ENCODE peak calls at places on chromosomes 5 and 9, in five cellular contexts. T is AG09309, E is glutamatergic neuron, Q is heart left ventricle, R is endothelial cell. U is an unnamed sample.

GRCh38 chr9:76135902-76136301 is 245.4 kb downstream of the PCSK5 start:
- DNase-seq in T (no peak), E (no peak), Q (no peak), R (no peak), U (no peak)

GRCh38 chr9:5450360-5451051 is at the start of gene CD274:
- DNase-seq in T (no peak), E (peak), Q (peak), R (peak), U (peak)

GRCh38 chr9:77876091-77876490 is 155.5 kb downstream of the GNAQ start:
- DNase-seq in T (no peak), E (no peak), Q (peak), R (peak), U (no peak)

GRCh38 chr5:95892784-95893354 is 68.8 kb downstream of the ELL2 start:
- DNase-seq in T (no peak), E (no peak), Q (no peak), R (peak), U (no peak)

GRCh38 chr5:135977375-135977928 is 22.7 kb upstream of the LECT2 start:
- DNase-seq in T (peak), E (peak), Q (peak), R (peak), U (peak)

GRCh38 chr5:88093765-88094164 is 174.9 kb downstream of the TMEM161B start:
- DNase-seq in T (no peak), E (no peak), Q (no peak), R (no peak), U (no peak)

GRCh38 chr5:157458835-157459234 is 1.2 kb upstream of the NIPAL4 start:
- DNase-seq in T (no peak), E (no peak), Q (no peak), R (no peak), U (no peak)

GRCh38 chr9:121844090-121844489 is 192.7 kb downstream of the DAB2IP start:
- DNase-seq in T (no peak), E (no peak), Q (no peak), R (no peak), U (no peak)

GRCh38 chr5:136396886-136397285 is 31.5 kb upstream of the TRPC7 start:
- DNase-seq in T (no peak), E (no peak), Q (no peak), R (no peak), U (no peak)

GRCh38 chr9:127661342-127661741 is 45.4 kb upstream of the CFAP157 start:
- DNase-seq in T (no peak), E (peak), Q (no peak), R (no peak), U (no peak)

GRCh38 chr9:33142531-33142930 is 24.6 kb downstream of the B4GALT1 start:
- DNase-seq in T (no peak), E (no peak), Q (no peak), R (no peak), U (no peak)

GRCh38 chr5:136689563-136689962 is 324.2 kb upstream of the TRPC7 start:
- DNase-seq in T (no peak), E (no peak), Q (no peak), R (no peak), U (no peak)

GRCh38 chr5:151633892-151634291 is 42.8 kb upstream of the FAT2 start:
- DNase-seq in T (no peak), E (no peak), Q (no peak), R (no peak), U (no peak)

GRCh38 chr5:83718195-83718825 is 2.3 kb downstream of the HAPLN1 start:
- DNase-seq in T (peak), E (no peak), Q (no peak), R (peak), U (no peak)

GRCh38 chr9:93562157-93562556 is 14.2 kb upstream of the PHF2 start:
- DNase-seq in T (no peak), E (no peak), Q (no peak), R (no peak), U (no peak)

GRCh38 chr5:50807661-50808060 is 141.2 kb downstream of the PARP8 start:
- DNase-seq in T (no peak), E (no peak), Q (no peak), R (no peak), U (no peak)

GRCh38 chr5:172008689-172009141 is 2.3 kb upstream of the FBXW11 start:
- DNase-seq in T (no peak), E (no peak), Q (no peak), R (no peak), U (no peak)

GRCh38 chr9:8560560-8561525 is 761.3 kb upstream of the DMAC1 start:
- DNase-seq in T (no peak), E (no peak), Q (no peak), R (no peak), U (no peak)

GRCh38 chr9:76571288-76572204 is 112.6 kb downstream of the GCNT1 start:
- DNase-seq in T (no peak), E (no peak), Q (peak), R (no peak), U (no peak)

GRCh38 chr5:56840597-56840996 is 25.2 kb downstream of the MAP3K1 start:
- DNase-seq in T (no peak), E (no peak), Q (no peak), R (no peak), U (no peak)

GRCh38 chr5:147481857-147482256 is 28.0 kb downstream of the DPYSL3 start:
- DNase-seq in T (no peak), E (no peak), Q (no peak), R (no peak), U (no peak)

GRCh38 chr9:87812375-87813118 is 70.1 kb upstream of the SPATA31E1 start:
- DNase-seq in T (peak), E (peak), Q (no peak), R (peak), U (no peak)

GRCh38 chr5:38807570-38808461 is 38.0 kb upstream of the OSMR start:
- DNase-seq in T (peak), E (no peak), Q (peak), R (no peak), U (no peak)

GRCh38 chr5:135565691-135566421 is 12.9 kb downstream of the CXCL14 start:
- DNase-seq in T (no peak), E (peak), Q (peak), R (peak), U (peak)

GRCh38 chr5:16935271-16936149 is 578 bp downstream of the MYO10 start:
- DNase-seq in T (no peak), E (peak), Q (peak), R (peak), U (no peak)

GRCh38 chr9:90261698-90262097 is 380.9 kb downstream of the DIRAS2 start:
- DNase-seq in T (no peak), E (no peak), Q (no peak), R (no peak), U (no peak)
- TF ChIP-seq CTCF in T (no peak), E (no peak), Q (no peak), R (no peak), U (no peak)

DNA sequence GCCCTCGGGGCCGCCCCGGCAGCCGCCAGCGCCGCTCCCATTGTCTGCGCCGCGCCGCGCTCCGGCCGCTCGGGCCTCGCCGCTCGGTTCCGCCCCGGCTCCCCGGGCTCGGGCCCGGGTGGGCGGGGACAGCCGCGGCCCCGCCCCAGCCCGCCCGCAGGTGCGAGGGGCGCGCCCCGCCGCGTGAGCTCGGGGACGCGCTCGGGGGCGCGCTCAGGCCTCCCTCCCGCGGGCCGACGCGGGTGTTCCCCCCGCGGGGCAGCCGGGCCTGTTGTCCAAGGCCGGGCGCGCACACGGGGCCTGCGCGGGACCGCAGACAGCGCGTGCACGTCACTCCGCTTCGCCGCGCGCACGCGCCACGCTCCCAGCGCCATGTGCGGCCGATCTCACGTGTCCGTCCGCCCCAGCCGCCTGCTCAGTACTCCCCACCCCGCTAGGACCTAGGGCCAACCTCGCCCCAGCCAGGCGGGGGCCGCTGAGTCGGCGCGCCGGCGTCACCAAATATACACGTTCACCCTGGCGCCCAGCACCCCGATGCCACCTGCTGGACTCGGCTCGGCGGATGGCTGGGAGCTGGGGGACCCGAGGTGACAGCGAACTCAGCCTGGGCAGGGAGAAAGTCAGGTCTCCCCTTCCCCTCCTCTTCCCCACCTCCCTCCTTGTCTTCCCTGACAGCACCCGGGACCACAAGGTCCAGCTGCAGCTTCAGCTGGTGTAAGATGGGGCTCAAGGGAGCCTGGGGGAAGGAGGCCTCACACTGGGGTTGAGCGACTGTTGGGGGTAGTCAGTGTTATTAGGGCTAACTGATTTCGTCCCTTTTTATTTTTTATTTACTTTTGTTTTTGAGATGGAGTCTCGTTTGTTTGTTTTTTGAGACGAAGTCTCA is 14.3 kb downstream of the GBGT1 start:
- DNase-seq in T (peak), E (peak), Q (peak), R (peak), U (peak)
- TF ChIP-seq CTCF in T (peak), E (no peak), Q (peak), R (no peak), U (peak)

GRCh38 chr5:33317271-33317670 is 123.5 kb upstream of the TARS1 start:
- DNase-seq in T (no peak), E (no peak), Q (no peak), R (no peak), U (no peak)

GRCh38 chr5:33315170-33315569 is 125.6 kb upstream of the TARS1 start:
- DNase-seq in T (no peak), E (no peak), Q (no peak), R (no peak), U (no peak)

GRCh38 chr5:33319151-33319550 is 121.6 kb upstream of the TARS1 start:
- DNase-seq in T (no peak), E (no peak), Q (no peak), R (no peak), U (no peak)

GRCh38 chr5:33319841-33320240 is 120.9 kb upstream of the TARS1 start:
- DNase-seq in T (no peak), E (no peak), Q (no peak), R (no peak), U (no peak)

DNA sequence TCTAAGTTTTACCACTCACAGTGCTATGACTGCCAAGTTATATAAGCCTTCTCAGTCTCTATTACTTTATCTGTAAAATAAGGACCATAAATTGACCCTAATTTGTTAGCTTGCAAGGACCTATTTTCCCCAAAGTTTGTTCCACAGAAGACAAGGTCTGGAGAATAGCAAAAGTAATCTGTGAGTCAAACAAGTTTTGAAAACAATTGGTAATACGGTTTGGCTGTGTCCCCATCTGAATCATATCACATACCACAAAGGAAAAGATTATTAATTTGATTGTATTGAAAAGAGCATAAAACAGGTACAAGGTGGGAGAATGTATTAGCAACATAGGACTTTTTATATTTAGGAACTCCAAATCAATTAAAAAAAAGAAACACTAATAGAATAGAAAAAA is 124.0 kb upstream of the TARS1 start:
- DNase-seq in T (no peak), E (no peak), Q (no peak), R (no peak), U (no peak)
- TF ChIP-seq CTCF in T (no peak), E (no peak), Q (no peak), R (no peak), U (no peak)

GRCh38 chr5:65624570-65625555 is at the start of the genes SHLD3 and TRAPPC13:
- DNase-seq in T (peak), E (peak), Q (peak), R (peak), U (peak)
- TF ChIP-seq CTCF in T (no peak), E (no peak), Q (no peak), R (no peak), U (peak)

DNA sequence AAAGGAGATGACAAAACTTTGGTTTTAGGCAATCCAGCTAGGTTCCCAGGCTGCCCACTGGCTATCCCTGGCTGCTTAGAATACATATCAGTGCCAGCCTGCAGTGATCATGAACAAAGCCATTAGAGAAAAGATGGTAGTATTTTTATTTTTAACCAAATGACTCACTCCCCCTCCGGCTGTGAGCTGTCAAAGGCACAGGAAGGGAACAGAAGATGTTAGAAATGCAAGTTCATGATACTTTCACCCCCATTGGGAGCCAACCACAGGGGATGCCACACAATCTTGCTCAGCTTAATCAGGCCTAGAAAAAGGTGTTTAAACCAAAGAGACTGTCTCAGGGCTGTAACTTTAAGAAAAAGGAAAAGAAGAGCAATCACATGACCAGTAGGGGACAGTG is 70.3 kb upstream of the ASTN2 start:
- DNase-seq in T (no peak), E (no peak), Q (no peak), R (no peak), U (no peak)
- TF ChIP-seq CTCF in T (no peak), E (no peak), Q (no peak), R (no peak), U (no peak)

DNA sequence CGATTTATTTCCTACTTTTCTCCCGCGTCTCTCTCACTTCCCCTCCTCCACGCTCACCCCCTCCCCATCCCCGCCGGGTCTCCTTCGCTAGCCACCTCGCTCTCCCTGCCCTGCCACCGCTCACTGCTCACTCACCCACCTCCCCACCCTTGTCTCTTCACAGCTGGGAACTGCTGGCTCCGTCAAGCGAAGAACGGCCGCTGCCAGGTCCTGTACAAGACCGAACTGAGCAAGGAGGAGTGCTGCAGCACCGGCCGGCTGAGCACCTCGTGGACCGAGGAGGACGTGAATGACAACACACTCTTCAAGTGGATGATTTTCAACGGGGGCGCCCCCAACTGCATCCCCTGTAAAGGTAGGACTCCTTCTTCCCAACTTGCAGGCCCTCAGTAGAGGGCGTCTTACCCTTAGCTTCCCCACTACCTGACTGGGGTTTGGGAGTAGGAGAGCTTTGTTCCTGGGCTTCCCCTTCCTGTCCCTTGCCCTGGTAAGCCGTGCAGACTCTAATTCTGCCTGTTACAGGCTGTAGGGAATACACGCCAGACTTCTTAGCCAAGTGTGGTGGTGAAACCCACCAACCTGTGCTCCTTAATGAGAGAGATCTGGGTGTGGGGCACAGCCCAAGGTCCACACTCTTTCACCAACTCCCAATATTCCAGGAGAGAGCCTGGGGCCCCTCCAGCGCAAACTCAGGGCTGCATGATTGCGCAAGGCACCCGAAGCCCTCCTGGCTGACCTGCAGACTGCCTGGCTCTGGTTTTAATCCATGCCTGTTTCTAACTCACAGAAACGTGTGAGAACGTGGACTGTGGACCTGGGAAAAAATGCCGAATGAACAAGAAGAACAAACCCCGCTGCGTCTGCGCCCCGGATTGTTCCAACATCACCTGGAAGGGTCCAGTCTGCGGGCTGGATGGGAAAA is 2.5 kb downstream of the FST start:
- DNase-seq in T (no peak), E (peak), Q (peak), R (peak), U (no peak)
- TF ChIP-seq CTCF in T (peak), E (no peak), Q (no peak), R (no peak), U (no peak)

DNA sequence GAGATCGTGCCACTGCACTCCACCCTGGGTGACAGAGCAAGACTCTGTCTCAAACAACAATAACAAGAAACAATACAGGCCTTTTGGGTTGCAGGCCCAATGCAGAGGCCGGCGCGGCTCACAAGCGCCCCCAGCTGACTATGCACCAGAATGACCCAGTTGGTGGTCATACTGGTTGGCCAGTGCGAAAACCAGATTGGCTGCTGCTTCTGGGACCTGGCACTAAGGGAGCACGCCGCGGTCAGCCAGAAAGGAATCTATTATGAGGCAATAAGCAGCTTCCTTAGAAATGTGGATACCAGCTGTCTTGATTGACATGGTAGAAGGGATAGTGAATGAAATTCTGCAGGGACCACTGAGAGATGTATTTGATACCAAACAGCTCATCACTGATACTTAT is 35.0 kb downstream of the RANBP17 start:
- DNase-seq in T (no peak), E (peak), Q (no peak), R (peak), U (no peak)
- TF ChIP-seq CTCF in T (peak), E (peak), Q (no peak), R (peak), U (no peak)

GRCh38 chr9:69578026-69578425 is 94.1 kb downstream of the APBA1 start:
- DNase-seq in T (no peak), E (no peak), Q (no peak), R (no peak), U (no peak)
- TF ChIP-seq CTCF in T (no peak), E (no peak), Q (no peak), R (no peak), U (no peak)

GRCh38 chr5:134004626-134005414 is at the start of gene VDAC1:
- DNase-seq in T (peak), E (peak), Q (peak), R (peak), U (peak)

GRCh38 chr5:134006119-134006514 is 1.3 kb upstream of the VDAC1 start:
- DNase-seq in T (no peak), E (no peak), Q (no peak), R (no peak), U (no peak)

GRCh38 chr5:134007581-134008256 is 2.9 kb upstream of the VDAC1 start:
- DNase-seq in T (no peak), E (peak), Q (no peak), R (no peak), U (no peak)

GRCh38 chr5:134003957-134004625 is 684 bp downstream of the VDAC1 start:
- DNase-seq in T (no peak), E (peak), Q (peak), R (no peak), U (no peak)

GRCh38 chr5:134005415-134006118 is 792 bp upstream of the VDAC1 start:
- DNase-seq in T (no peak), E (peak), Q (peak), R (no peak), U (no peak)
- TF ChIP-seq CTCF in T (no peak), E (no peak), Q (no peak), R (no peak), U (no peak)

DNA sequence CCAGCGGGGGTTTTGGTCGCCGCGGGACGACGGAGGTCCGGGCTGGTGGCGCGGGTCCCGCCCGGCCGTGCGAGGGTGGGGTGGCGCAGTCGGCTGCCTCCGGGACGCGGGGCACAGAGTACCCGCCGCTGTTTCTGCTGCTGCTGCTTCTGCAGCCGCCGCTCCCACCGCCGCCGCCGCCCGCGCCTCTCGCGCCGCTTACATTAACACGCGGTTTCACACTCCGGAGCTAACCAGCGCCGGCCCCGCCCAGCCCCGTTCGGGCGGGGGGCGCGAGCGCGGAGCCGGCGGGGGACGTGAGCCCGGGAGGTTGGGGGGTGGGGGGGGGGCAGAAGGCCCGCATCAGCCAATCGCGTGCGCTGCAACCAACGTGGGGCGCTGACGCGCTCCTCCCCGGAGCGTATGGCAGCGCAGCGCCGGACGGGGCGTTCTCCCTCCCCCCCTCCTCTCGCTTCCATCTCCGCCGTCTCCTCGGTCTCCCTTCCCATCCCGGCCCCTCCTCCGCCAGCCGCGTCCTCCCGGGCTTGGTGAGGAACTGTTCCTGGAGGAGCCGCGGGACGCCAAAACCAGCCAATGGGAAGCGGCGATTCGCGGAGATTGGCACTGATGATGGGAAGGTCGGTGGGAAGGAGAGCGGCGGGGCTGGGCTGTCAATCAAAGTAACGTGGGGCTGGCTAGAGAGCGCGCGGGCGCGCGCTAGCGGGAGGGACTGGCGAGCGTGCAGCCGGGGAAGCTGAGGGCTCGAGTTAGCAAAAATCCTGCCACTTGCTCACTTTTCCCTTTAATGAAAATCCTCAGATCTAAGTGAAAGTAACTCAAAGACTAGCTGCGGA is at the start of gene TLE1:
- DNase-seq in T (peak), E (peak), Q (peak), R (peak), U (peak)
- TF ChIP-seq CTCF in T (no peak), E (no peak), Q (no peak), R (no peak), U (no peak)

U was measured in natural killer cell.